ENCODE peak calls at places on chromosomes 7 and 10, in four cellular contexts. R, U, H and K are unnamed samples.

GRCh38 chr10:118953598-118953997 is 75.9 kb upstream of the NANOS1 start:
- DNase-seq in H (no peak), R (no peak), U (no peak), K (no peak)

GRCh38 chr10:42942279-42942932 is 134.5 kb upstream of the RET start:
- DNase-seq in H (no peak), R (no peak), U (peak), K (no peak)

GRCh38 chr7:137642467-137642866 is 204.3 kb downstream of the DGKI start:
- DNase-seq in U (no peak), R (no peak), H (no peak), K (no peak)

GRCh38 chr7:86972072-86972471 is 87.4 kb downstream of the ELAPOR2 start:
- DNase-seq in R (no peak), H (no peak), U (no peak), K (no peak)

GRCh38 chr7:22834028-22834427 is 11.4 kb upstream of the TOMM7 start:
- DNase-seq in R (no peak), U (no peak), H (no peak), K (no peak)

GRCh38 chr7:44489955-44490350 is 505 bp downstream of the NUDCD3 start:
- DNase-seq in R (peak), H (peak), U (no peak), K (no peak)

GRCh38 chr7:129804301-129805085 is 148.3 kb downstream of the UBE2H start:
- DNase-seq in R (no peak), H (no peak), U (no peak), K (no peak)

GRCh38 chr10:116210588-116211346 is 62.2 kb downstream of the GFRA1 start:
- DNase-seq in H (no peak), U (no peak), R (no peak), K (no peak)

GRCh38 chr10:73906524-73907447 is 4.1 kb upstream of the PLAU start:
- DNase-seq in H (peak), U (no peak), R (peak), K (no peak)

GRCh38 chr10:131706476-131706875 is 194.3 kb upstream of the PPP2R2D start:
- DNase-seq in U (no peak), R (peak), H (no peak), K (no peak)

GRCh38 chr10:87613766-87614165 is 45.9 kb upstream of the PAPSS2 start:
- DNase-seq in U (no peak), R (no peak), H (no peak), K (no peak)

GRCh38 chr7:42231043-42231442 is 6.0 kb downstream of the GLI3 start:
- DNase-seq in U (no peak), H (no peak), R (no peak), K (no peak)

GRCh38 chr10:95517536-95518454 is 43.4 kb downstream of the SORBS1 start:
- DNase-seq in R (no peak), H (peak), U (no peak), K (no peak)

GRCh38 chr7:158431941-158432347 is 155.7 kb downstream of the PTPRN2 start:
- DNase-seq in R (no peak), U (no peak), H (peak), K (no peak)

GRCh38 chr10:86598151-86598550 is 56.2 kb upstream of the OPN4 start:
- DNase-seq in U (no peak), R (no peak), H (no peak), K (no peak)

GRCh38 chr7:155604504-155604997 is 39.9 kb upstream of the RBM33 start:
- DNase-seq in R (no peak), U (no peak), H (no peak), K (no peak)

GRCh38 chr7:37986780-37987380 is 66.4 kb downstream of the EPDR1 start:
- DNase-seq in H (peak), R (no peak), U (no peak), K (no peak)

GRCh38 chr10:8181496-8182174 is 127.1 kb downstream of the GATA3 start:
- DNase-seq in R (no peak), H (no peak), U (no peak), K (no peak)

GRCh38 chr7:12244129-12244528 is 33.0 kb downstream of the TMEM106B start:
- DNase-seq in H (peak), R (no peak), U (no peak), K (no peak)

GRCh38 chr10:103800789-103801540 is 54.4 kb downstream of the SH3PXD2A start:
- DNase-seq in U (peak), H (no peak), R (no peak), K (peak)

GRCh38 chr7:6579446-6579845 is 2.2 kb downstream of the ZDHHC4 start:
- DNase-seq in H (peak), U (no peak), R (peak), K (no peak)

GRCh38 chr10:13816195-13816926 is 229.6 kb downstream of the PRPF18 start:
- DNase-seq in U (no peak), R (peak), H (peak), K (no peak)

GRCh38 chr10:69225681-69226080 is 5.5 kb downstream of the HKDC1 start:
- DNase-seq in U (no peak), R (no peak), H (no peak), K (no peak)

GRCh38 chr10:102003541-102003940 is 52.4 kb downstream of the ARMH3 start:
- DNase-seq in R (no peak), H (no peak), U (no peak), K (no peak)

GRCh38 chr10:36669615-36670325 is 455.6 kb upstream of the ANKRD30A start:
- DNase-seq in U (no peak), H (no peak), R (no peak), K (no peak)

GRCh38 chr7:118870187-118870586 is 645.7 kb downstream of the ANKRD7 start:
- DNase-seq in R (no peak), U (no peak), H (no peak), K (no peak)